ENCODE peak calls at places on chromosomes 3 and 15, in nine cellular contexts. V is Calu3, Y is Peyer's patch, F is endodermal cell, W is thyroid gland, D is AG04450, O is WTC11, C is hepatocyte, N is endothelial cell. A is an unnamed sample.

GRCh38 chr3:83189634-83190033 is 1428.2 kb upstream of the GBE1 start:
- DNase-seq in V (no peak), Y (no peak), F (no peak), W (no peak), D (no peak), O (no peak), C (no peak), N (no peak), A (no peak)

GRCh38 chr15:69089258-69089657 is 71.2 kb upstream of the GLCE start:
- DNase-seq in V (no peak), Y (no peak), F (peak), W (no peak), D (no peak), O (no peak), C (no peak), N (no peak), A (peak)

GRCh38 chr15:28996289-28996688 is 110.5 kb downstream of the APBA2 start:
- DNase-seq in V (no peak), Y (no peak), F (no peak), W (no peak), D (no peak), O (no peak), C (no peak), N (no peak), A (no peak)

GRCh38 chr3:13041113-13041776 is 32.0 kb downstream of the IQSEC1 start:
- DNase-seq in V (no peak), Y (no peak), F (no peak), W (no peak), D (no peak), O (no peak), C (no peak), N (no peak), A (no peak)

GRCh38 chr3:194930439-194931204 is 244.9 kb downstream of the FAM43A start:
- DNase-seq in V (no peak), Y (no peak), F (no peak), W (peak), D (peak), O (no peak), C (no peak), N (peak), A (no peak)

GRCh38 chr15:45199136-45199810 is 11.5 kb upstream of the SHF start:
- DNase-seq in V (no peak), Y (peak), F (peak), W (peak), D (no peak), O (peak), C (no peak), N (no peak), A (no peak)

GRCh38 chr3:126556637-126557414 is 1.9 kb downstream of the C3orf22 start:
- DNase-seq in V (no peak), Y (no peak), F (peak), W (no peak), D (no peak), O (no peak), C (no peak), N (no peak), A (peak)

GRCh38 chr3:110180733-110181132 is 843.4 kb upstream of the DPPA4 start:
- DNase-seq in V (no peak), Y (no peak), F (no peak), W (no peak), D (no peak), O (no peak), C (no peak), N (no peak), A (no peak)

GRCh38 chr3:47370887-47371697 is 9.7 kb upstream of the PTPN23 start:
- DNase-seq in V (no peak), Y (peak), F (peak), W (no peak), D (no peak), O (peak), C (peak), N (peak), A (peak)
- TF ChIP-seq CTCF in V (peak), Y (peak), F (peak), W (peak), D (no peak), O (peak), C (peak), N (peak), A (peak)

DNA sequence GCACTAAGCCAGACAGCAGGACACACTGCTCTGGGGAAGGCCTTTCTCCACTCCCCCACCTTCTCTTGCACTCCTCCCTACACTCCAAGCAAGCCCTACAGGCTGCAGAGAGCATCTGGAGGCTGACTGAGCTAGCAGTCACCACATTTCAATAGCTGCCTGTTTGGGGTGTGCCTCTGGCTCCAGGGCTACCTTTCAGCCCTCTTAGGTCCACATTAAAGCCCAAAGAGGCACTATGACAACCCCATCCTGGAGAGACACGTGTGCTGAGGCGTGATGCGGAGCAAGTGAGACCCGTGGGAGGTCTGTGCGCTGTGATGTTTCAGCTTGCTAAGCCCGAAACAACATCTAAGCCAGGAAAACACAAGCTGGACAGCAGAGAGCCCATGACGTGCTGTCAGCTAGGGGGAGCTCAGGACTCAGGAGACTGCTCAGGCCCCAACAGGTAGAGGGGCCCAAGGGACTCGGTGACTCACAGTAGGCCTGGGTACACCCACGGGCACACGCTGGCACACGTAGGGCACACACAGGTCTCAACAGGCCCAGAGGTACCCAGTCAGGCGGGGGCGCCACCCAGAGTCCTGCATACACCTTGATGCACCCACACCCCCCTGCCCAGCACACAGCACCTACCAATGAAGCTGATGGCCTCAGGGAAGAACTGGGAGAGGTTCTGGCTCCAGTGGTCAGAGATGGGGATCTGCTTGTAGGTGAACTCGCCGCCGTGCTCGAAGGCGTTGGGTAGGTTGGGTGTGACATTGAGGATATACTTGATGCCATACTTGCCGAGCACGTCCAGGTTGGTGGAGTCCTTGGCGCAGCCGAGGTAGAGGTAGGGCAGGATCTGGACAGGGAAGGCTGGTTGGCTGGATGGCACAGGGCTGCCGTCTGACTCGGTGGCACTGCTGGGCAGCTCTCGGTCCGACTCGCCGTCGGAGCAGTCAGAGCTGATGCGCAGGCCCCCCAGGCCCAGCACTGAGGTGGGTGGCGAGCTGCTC is 2.8 kb downstream of the DUSP7 start:
- DNase-seq in V (no peak), Y (peak), F (peak), W (no peak), D (no peak), O (no peak), C (no peak), N (peak), A (no peak)
- TF ChIP-seq CTCF in V (no peak), Y (no peak), F (peak), W (no peak), D (peak), O (no peak), C (peak), N (no peak), A (peak)

DNA sequence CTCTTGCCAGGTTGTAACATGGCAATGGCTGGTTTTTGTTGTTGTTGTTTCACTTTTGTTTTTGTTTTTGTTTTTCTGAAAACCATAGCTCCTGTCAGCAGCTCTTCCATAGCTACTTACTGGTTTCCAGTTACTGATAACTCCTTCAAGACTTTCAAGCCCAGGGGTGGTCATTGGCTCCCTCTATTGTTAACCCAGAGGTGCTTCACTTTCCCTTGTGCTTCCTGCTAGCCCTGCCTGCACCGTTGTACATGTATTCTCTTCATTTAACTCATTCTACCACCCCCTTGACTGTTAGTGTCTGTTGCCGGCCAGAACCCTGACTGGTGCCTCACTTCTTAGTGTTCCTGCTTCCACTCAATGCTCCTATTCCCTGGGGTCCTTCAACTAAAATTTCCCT is 4.2 kb upstream of the TRAT1 start:
- DNase-seq in V (peak), Y (peak), F (peak), W (peak), D (no peak), O (peak), C (peak), N (peak), A (peak)
- TF ChIP-seq CTCF in V (peak), Y (peak), F (peak), W (no peak), D (peak), O (peak), C (peak), N (no peak), A (peak)

DNA sequence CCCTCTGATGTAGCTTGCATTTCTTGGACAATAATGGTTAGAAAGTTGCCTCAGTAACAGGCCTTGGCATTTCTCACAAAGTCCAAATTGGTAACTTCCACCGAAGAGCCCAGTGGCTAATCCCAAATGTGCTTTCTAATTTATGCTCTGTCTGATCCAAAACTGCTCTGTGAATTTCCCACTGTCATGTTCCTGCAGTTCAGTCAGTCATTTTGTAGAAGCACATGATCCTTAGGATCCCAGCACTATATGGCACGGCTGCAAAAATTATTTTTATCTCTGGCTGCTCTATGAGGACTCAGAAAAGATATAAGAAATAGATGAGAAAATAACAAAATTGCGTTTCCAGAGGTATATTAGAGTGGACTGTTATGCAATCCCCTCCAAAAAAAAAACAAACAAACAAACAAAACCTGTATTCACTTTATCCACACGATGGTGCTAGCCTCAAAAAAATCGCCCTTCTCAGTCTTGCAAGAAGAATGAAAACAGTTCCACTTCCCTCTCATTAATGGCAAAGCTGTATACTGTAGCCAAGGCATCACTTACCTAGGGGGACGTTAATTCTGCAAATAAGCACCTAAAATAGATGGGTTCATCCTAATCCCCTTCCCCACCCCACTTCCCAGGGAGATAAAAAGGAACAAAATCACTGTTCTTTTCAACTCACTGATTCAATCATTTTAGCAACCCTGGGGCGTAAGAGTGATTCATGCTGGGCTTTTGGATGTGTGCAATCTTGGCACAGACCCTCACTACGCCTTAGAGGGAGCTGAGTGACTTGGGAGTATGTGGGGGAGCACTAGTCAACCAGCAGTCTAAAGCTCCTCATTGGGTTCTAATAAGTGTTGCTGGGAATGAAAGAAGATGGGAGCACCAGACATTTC is 61.3 kb downstream of the TMCO5A start:
- DNase-seq in V (no peak), Y (no peak), F (no peak), W (peak), D (peak), O (no peak), C (peak), N (peak), A (no peak)
- TF ChIP-seq CTCF in V (peak), Y (peak), F (peak), W (peak), D (peak), O (peak), C (peak), N (peak), A (peak)

DNA sequence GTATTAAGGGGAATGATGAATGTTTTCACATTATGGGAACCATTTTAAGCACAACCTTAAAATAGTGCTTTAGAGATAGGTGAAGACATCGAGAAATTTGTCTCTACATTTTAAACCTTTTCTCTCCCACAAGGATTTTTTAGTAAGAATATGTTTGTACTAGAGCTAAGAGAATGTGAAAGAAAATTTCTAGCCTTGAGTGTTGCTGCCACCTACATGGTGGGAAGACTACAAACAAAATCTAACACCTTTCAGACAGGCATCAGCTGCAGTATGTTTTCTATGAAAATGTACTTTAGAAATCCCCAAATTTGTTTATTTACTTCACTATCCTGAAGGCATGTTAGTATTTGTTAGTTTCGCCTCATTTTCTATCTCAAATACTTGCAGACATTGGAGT is 247.4 kb downstream of the WDR72 start:
- DNase-seq in V (no peak), Y (no peak), F (no peak), W (no peak), D (no peak), O (no peak), C (no peak), N (no peak), A (no peak)
- TF ChIP-seq CTCF in V (no peak), Y (no peak), F (peak), W (no peak), D (no peak), O (no peak), C (peak), N (no peak), A (peak)

GRCh38 chr15:88741046-88741445 is 62.2 kb upstream of the ACAN start:
- DNase-seq in V (no peak), Y (no peak), F (no peak), W (no peak), D (no peak), O (no peak), C (no peak), N (no peak), A (no peak)

GRCh38 chr15:88741671-88742070 is 61.6 kb upstream of the ACAN start:
- DNase-seq in V (no peak), Y (no peak), F (no peak), W (no peak), D (no peak), O (no peak), C (no peak), N (no peak), A (no peak)

GRCh38 chr15:88738796-88739195 is 64.4 kb upstream of the ACAN start:
- DNase-seq in V (no peak), Y (no peak), F (no peak), W (no peak), D (no peak), O (no peak), C (no peak), N (no peak), A (peak)

GRCh38 chr15:88740356-88740755 is 62.9 kb upstream of the ACAN start:
- DNase-seq in V (no peak), Y (no peak), F (no peak), W (no peak), D (no peak), O (no peak), C (no peak), N (no peak), A (no peak)

DNA sequence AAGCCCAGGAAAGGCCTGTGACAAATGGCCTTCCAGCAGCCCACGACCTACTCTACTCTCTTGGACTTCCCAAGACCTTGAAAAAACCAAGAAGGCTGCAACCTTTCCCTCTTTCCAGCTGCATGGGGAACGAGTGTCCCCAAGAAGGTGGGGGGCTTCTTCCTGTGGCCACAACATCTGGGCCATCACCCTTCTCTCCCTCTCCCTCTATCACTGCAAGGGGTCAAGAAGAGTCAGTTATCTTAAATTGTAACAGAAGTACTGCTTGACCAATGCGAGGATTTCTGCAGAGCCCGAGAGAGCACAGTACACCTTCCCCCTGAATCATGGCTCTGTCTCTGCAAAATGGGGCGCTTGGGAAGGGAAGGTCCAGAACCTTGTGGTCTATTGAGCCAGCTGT is 63.7 kb upstream of the ACAN start:
- DNase-seq in V (no peak), Y (no peak), F (no peak), W (no peak), D (no peak), O (no peak), C (no peak), N (no peak), A (no peak)
- TF ChIP-seq CTCF in V (no peak), Y (no peak), F (no peak), W (no peak), D (no peak), O (no peak), C (no peak), N (no peak), A (no peak)

GRCh38 chr3:37475435-37475834 is 301.1 kb upstream of the LRRFIP2 start:
- DNase-seq in V (no peak), Y (no peak), F (no peak), W (no peak), D (no peak), O (no peak), C (no peak), N (no peak), A (no peak)

GRCh38 chr3:37477275-37477674 is 302.9 kb upstream of the LRRFIP2 start:
- DNase-seq in V (no peak), Y (no peak), F (no peak), W (peak), D (no peak), O (no peak), C (no peak), N (no peak), A (no peak)

GRCh38 chr3:37480003-37480402 is 305.6 kb upstream of the LRRFIP2 start:
- DNase-seq in V (no peak), Y (no peak), F (no peak), W (no peak), D (no peak), O (no peak), C (no peak), N (no peak), A (no peak)

GRCh38 chr3:37474936-37475335 is 300.6 kb upstream of the LRRFIP2 start:
- DNase-seq in V (no peak), Y (no peak), F (no peak), W (no peak), D (no peak), O (no peak), C (peak), N (no peak), A (peak)

GRCh38 chr3:37477713-37478487 is 303.5 kb upstream of the LRRFIP2 start:
- DNase-seq in V (no peak), Y (no peak), F (no peak), W (no peak), D (no peak), O (peak), C (no peak), N (no peak), A (no peak)
- TF ChIP-seq CTCF in V (no peak), Y (no peak), F (peak), W (no peak), D (no peak), O (no peak), C (no peak), N (no peak), A (no peak)

GRCh38 chr3:184321666-184322065 is 7.3 kb downstream of the EIF4G1 start:
- DNase-seq in V (no peak), Y (no peak), F (no peak), W (no peak), D (no peak), O (no peak), C (no peak), N (no peak), A (no peak)

GRCh38 chr3:184322731-184323487 is 8.5 kb downstream of the EIF4G1 start:
- DNase-seq in V (no peak), Y (no peak), F (no peak), W (no peak), D (no peak), O (no peak), C (no peak), N (no peak), A (no peak)

GRCh38 chr3:184317201-184317600 is 2.8 kb downstream of the EIF4G1 start:
- DNase-seq in V (no peak), Y (no peak), F (no peak), W (no peak), D (no peak), O (no peak), C (no peak), N (no peak), A (no peak)

GRCh38 chr3:184316792-184317191 is 2.4 kb downstream of the EIF4G1 start:
- DNase-seq in V (no peak), Y (no peak), F (no peak), W (no peak), D (no peak), O (no peak), C (no peak), N (no peak), A (no peak)

GRCh38 chr3:184320099-184320445 is 5.7 kb downstream of the EIF4G1 start:
- DNase-seq in V (peak), Y (peak), F (no peak), W (peak), D (peak), O (no peak), C (peak), N (no peak), A (no peak)
- TF ChIP-seq CTCF in V (no peak), Y (no peak), F (no peak), W (no peak), D (no peak), O (no peak), C (no peak), N (no peak), A (no peak)

A was measured in WERI-Rb-1.